ENCODE peak calls at places on chromosomes 16 and 17, in four cellular contexts. W is tibial nerve, C is choroid plexus epithelial cell, T is fibroblast of lung. B is an unnamed sample.
A peak's percentile ranks its signal among the peaks of the same experiment; 100 is the strongest.

GRCh38 chr16:85673529-85674417 is 15.0 kb downstream of the GINS2 start:
- DNase-seq in T (peak; percentile 67), C (peak; percentile 76), W (no peak), B (no peak)

GRCh38 chr16:28910046-28911031 is 14.7 kb downstream of the RABEP2 start:
- DNase-seq in C (no peak), T (no peak), W (no peak), B (no peak)

GRCh38 chr16:3131755-3132377 is 3.0 kb upstream of the ZNF213 start:
- DNase-seq in W (no peak), T (peak; percentile 28), C (peak; percentile 58), B (no peak)

GRCh38 chr17:72661093-72661944 is 431.2 kb downstream of the SLC39A11 start:
- DNase-seq in W (no peak), C (no peak), T (no peak), B (no peak)

GRCh38 chr17:10471853-10472252 is 2.5 kb upstream of the MYH4 start:
- DNase-seq in W (no peak), T (peak; percentile 1), C (no peak), B (no peak)

GRCh38 chr16:30356401-30357084 is 1.4 kb upstream of the CD2BP2 start:
- DNase-seq in W (no peak), C (no peak), T (no peak), B (no peak)

GRCh38 chr16:46916980-46917379 is 32.8 kb downstream of the GPT2 start:
- DNase-seq in C (peak; percentile 20), T (no peak), W (no peak), B (no peak)

GRCh38 chr16:66927918-66928649 is 2.7 kb upstream of the RRAD start:
- DNase-seq in C (no peak), T (no peak), W (no peak), B (no peak)

GRCh38 chr16:2959206-2959605 is 4.9 kb upstream of the KREMEN2 start:
- DNase-seq in C (no peak), W (no peak), T (no peak), B (no peak)

GRCh38 chr16:51773051-51773450 is 622.0 kb upstream of the SALL1 start:
- DNase-seq in T (no peak), W (no peak), C (no peak), B (no peak)

GRCh38 chr16:47492428-47493357 is 31.6 kb downstream of the PHKB start:
- DNase-seq in W (peak; percentile 74), T (peak; percentile 39), C (peak; percentile 33), B (no peak)

GRCh38 chr17:19645608-19646250 is 2.8 kb upstream of the ALDH3A2 start:
- DNase-seq in C (peak; percentile 39), T (peak; percentile 19), W (peak; percentile 39), B (no peak)

GRCh38 chr16:85697441-85697840 is 8.7 kb upstream of the GINS2 start:
- DNase-seq in C (no peak), T (no peak), W (no peak), B (no peak)

GRCh38 chr17:17959520-17960361 is 12.5 kb downstream of the TOM1L2 start:
- DNase-seq in C (peak; percentile 49), T (peak; percentile 67), W (no peak), B (no peak)

GRCh38 chr17:43226393-43226792 is 2.0 kb downstream of the CCDC200 start:
- DNase-seq in W (peak; percentile 3), C (no peak), T (no peak), B (peak; percentile 13)

GRCh38 chr16:57613514-57613913 is 14.9 kb upstream of the ADGRG1 start:
- DNase-seq in T (no peak), W (no peak), C (no peak), B (no peak)

GRCh38 chr17:54968954-54969400 is 412 bp downstream of the STXBP4 start:
- DNase-seq in C (peak; percentile 49), T (peak; percentile 52), W (no peak), B (no peak)

GRCh38 chr17:36869441-36869840 is 67.8 kb upstream of the LHX1 start:
- DNase-seq in C (no peak), W (no peak), T (no peak), B (no peak)

GRCh38 chr16:66135376-66135775 is 231.1 kb upstream of the CDH5 start:
- DNase-seq in C (peak; percentile 54), T (no peak), W (peak; percentile 49), B (no peak)

GRCh38 chr16:67170168-67170947 is at the start of gene NOL3:
- DNase-seq in W (peak; percentile 62), C (peak; percentile 82), T (peak; percentile 89), B (no peak)

GRCh38 chr16:51538707-51539604 is 387.9 kb upstream of the SALL1 start:
- DNase-seq in W (no peak), C (peak; percentile 89), T (peak; percentile 93), B (no peak)

GRCh38 chr16:4414187-4414909 is 2.0 kb downstream of the CORO7 start:
- DNase-seq in T (no peak), C (no peak), W (no peak), B (no peak)

GRCh38 chr17:73211745-73212144 is 18.9 kb downstream of the COG1 start:
- DNase-seq in W (no peak), C (peak; percentile 79), T (no peak), B (no peak)

DNA sequence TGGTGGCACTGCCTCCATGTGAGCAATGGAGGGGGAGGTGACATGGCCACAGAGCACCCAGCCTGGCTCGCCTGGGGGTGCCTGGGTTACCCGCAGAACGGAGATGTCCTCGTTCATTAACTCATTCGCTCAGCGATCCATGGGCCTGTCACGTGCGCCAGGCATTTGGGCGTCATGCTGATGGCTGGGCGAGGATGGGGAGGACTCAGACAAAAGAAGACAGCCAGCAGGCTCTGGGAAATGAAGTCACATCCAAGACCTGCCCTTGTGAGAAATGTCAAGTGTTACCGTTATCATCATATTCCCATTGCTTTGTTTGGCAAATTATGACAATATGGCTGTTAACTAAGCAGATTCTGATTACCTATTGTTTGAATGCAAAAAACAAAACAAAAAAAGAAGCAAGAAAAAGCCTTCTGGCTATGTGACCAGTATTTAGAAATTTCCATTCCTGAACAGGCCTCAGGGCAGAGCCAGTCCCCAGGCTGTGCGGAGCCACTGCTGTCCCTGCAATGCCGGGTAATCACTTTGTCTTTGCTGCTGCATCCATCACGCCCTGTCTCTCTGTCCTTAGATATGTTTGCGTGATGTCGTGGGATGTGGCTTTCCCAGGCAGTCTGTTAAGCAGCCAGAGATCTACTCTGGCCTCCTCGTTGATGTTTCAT is 57.9 kb downstream of the CMIP start:
- DNase-seq in C (no peak), W (no peak), T (no peak), B (no peak)
- TF ChIP-seq CTCF in C (no peak), W (no peak), T (no peak), B (no peak)

GRCh38 chr17:47942568-47942967 is 1.2 kb downstream of the PNPO start:
- DNase-seq in C (no peak), W (no peak), T (no peak), B (no peak)

GRCh38 chr17:47941998-47942490 is 673 bp downstream of the PNPO start:
- DNase-seq in T (no peak), W (no peak), C (no peak), B (no peak)

GRCh38 chr17:47945080-47945479 is 3.7 kb downstream of the PNPO start:
- DNase-seq in C (no peak), T (no peak), W (no peak), B (no peak)

GRCh38 chr17:47937915-47938314 is 3.5 kb upstream of the PNPO start:
- DNase-seq in C (no peak), T (no peak), W (no peak), B (no peak)

DNA sequence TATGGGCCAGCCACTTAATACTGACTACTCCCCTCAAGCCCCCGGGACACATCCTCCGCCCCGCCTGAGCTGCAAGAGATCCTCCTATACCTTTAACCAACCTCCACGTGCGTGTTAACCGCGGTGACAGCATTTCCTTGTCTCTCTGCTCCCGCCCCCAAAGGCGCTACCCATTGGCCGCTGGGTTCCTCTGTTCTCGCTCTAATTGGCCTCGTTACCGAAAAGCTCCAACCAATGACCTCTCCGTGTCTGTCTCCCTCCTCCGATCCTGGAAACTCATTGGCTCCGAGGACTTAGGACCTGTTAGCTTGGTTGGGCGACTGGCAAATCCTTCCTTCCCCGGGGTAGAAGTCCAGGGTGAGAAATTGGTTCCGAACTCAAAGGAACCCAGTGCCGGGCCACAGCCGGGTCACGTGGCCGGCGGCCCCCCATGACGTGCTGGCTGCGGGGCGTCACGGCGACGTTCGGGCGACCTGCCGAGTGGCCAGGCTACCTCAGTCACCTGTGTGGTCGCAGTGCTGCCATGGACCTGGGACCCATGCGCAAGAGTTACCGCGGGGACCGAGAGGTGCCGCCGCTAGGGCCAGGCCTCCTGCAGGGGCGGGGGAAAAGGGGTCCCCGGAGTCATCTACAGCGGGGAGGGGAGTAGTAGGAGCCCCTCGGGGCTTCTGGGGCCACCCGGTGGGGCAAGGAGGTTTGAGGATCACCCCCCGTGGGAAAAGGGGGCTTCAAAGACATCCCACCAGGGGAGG is at the start of gene PNPO:
- DNase-seq in W (peak; percentile 96), T (peak; percentile 97), C (peak; percentile 99), B (peak; percentile 80)
- TF ChIP-seq CTCF in W (no peak), T (no peak), C (no peak), B (no peak)

DNA sequence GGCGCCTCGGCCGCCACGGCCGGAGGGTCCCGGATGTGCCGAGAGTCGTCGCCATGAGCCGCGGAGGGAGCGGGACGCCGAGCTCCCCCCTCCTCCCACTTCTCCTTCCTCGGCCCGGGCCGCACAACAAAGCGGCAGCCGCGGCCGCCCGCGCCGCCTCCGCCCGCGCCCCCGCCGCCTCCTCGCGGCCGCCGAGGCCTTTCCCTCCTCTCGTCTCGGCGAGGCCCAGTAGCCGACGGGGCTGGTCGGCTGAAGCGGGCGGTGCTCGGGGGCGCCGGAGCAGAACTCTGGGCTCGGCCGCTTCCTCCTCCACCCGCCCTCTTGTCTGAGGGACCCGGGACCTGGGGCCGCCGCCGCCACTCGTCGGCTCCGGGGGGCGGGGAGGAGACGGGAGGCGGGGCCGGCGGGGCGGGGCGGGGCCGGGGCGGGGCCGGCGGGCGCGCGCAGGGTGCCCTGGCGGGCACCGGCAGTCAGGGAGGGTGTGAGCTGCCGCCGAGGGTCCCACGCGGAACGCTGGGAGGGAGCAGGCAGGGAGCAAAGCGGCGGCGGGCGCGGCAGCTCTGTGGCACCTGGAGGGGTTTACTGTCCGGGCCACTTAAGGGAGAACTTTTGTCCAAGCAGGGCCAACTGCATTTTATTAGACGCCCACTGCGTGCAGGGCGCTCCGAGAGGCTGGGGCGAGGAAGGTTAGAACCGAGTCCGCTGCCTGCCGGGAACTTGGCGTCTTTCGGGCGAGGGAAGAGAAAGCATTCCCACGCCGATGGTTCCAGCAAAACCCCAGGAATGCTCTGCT is at the start of gene SMURF2:
- DNase-seq in C (peak; percentile 55), W (peak; percentile 59), T (peak; percentile 53), B (peak; percentile 82)
- TF ChIP-seq CTCF in C (no peak), W (no peak), T (no peak), B (peak; percentile 39)

GRCh38 chr17:79108232-79108850 is 33.7 kb downstream of the ENGASE start:
- DNase-seq in C (no peak), W (no peak), T (no peak), B (no peak)

GRCh38 chr17:79107499-79108231 is 33.0 kb downstream of the ENGASE start:
- DNase-seq in T (no peak), C (no peak), W (no peak), B (no peak)

GRCh38 chr17:79108870-79109269 is 34.2 kb downstream of the ENGASE start:
- DNase-seq in T (no peak), C (no peak), W (no peak), B (no peak)

GRCh38 chr17:79111097-79111496 is 36.5 kb downstream of the ENGASE start:
- DNase-seq in C (no peak), W (no peak), T (no peak), B (no peak)

DNA sequence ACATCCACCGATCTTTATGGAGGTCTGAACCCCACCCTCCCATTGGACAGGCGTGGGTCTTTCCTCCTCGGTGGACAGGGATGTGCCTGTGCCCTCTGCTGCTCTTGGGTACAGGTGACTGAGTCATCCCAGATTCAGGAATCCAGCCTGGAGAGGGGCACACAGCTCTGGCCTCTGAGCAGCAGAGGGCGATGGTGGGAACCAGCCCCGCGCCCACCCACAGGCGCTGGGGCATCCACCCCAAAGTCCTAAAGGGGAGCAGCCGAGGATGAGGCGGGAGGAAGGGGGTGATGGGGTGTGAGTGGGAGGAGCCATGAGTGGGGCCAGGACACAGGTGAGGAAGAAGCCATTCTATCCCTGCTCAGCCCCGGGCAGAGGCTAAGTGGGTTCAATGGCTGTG is 35.0 kb downstream of the ENGASE start:
- DNase-seq in W (no peak), C (no peak), T (no peak), B (no peak)
- TF ChIP-seq CTCF in W (no peak), C (peak; percentile 17), T (no peak), B (peak; percentile 45)

B was measured in type B pancreatic cell.